ENCODE peak calls at places on chromosomes 13 and 19, in seven cellular contexts. One of them, this sample, is unnamed.

GRCh38 chr19:35695895-35696422 is 8.4 kb upstream of the ZBTB32 start:
- DNase-seq in uterus: no peak
- DNase-seq in caudate nucleus: no peak
- DNase-seq in midbrain: no peak
- DNase-seq in Peyer's patch: no peak
- DNase-seq in astrocyte of the spinal cord: no peak
- DNase-seq in iris pigment epithelial cell: no peak
- DNase-seq in this sample: no peak

GRCh38 chr13:34152996-34153395 is 335.0 kb downstream of the RFC3 start:
- DNase-seq in caudate nucleus: no peak
- DNase-seq in midbrain: no peak
- DNase-seq in Peyer's patch: no peak
- DNase-seq in astrocyte of the spinal cord: no peak
- DNase-seq in iris pigment epithelial cell: no peak
- DNase-seq in uterus: no peak
- DNase-seq in this sample: no peak

GRCh38 chr13:21458457-21458815 is 667 bp downstream of the ZDHHC20 start:
- DNase-seq in astrocyte of the spinal cord: no peak
- DNase-seq in midbrain: no peak
- DNase-seq in Peyer's patch: peak
- DNase-seq in iris pigment epithelial cell: no peak
- DNase-seq in uterus: peak
- DNase-seq in caudate nucleus: peak
- DNase-seq in this sample: peak

GRCh38 chr19:1290699-1291651 is 5.3 kb downstream of the EFNA2 start:
- DNase-seq in astrocyte of the spinal cord: no peak
- DNase-seq in midbrain: no peak
- DNase-seq in iris pigment epithelial cell: no peak
- DNase-seq in Peyer's patch: peak
- DNase-seq in caudate nucleus: no peak
- DNase-seq in uterus: no peak
- DNase-seq in this sample: no peak

GRCh38 chr13:114021464-114022308 is 47.8 kb upstream of the C13orf46 start:
- DNase-seq in iris pigment epithelial cell: no peak
- DNase-seq in caudate nucleus: no peak
- DNase-seq in astrocyte of the spinal cord: no peak
- DNase-seq in midbrain: peak
- DNase-seq in Peyer's patch: no peak
- DNase-seq in uterus: no peak
- DNase-seq in this sample: no peak

GRCh38 chr19:34253711-34254551 is 423 bp upstream of the GARRE1 start:
- DNase-seq in uterus: peak
- DNase-seq in Peyer's patch: peak
- DNase-seq in astrocyte of the spinal cord: peak
- DNase-seq in midbrain: peak
- DNase-seq in caudate nucleus: peak
- DNase-seq in iris pigment epithelial cell: peak
- DNase-seq in this sample: peak

GRCh38 chr19:52541608-52542007 is 14.1 kb downstream of the ZNF808 start:
- DNase-seq in astrocyte of the spinal cord: no peak
- DNase-seq in uterus: no peak
- DNase-seq in iris pigment epithelial cell: no peak
- DNase-seq in caudate nucleus: no peak
- DNase-seq in midbrain: no peak
- DNase-seq in Peyer's patch: no peak
- DNase-seq in this sample: no peak

GRCh38 chr19:40799558-40800338 is 757 bp downstream of the EGLN2 start:
- DNase-seq in uterus: peak
- DNase-seq in caudate nucleus: no peak
- DNase-seq in midbrain: no peak
- DNase-seq in Peyer's patch: no peak
- DNase-seq in iris pigment epithelial cell: no peak
- DNase-seq in astrocyte of the spinal cord: no peak
- DNase-seq in this sample: no peak

GRCh38 chr13:45769072-45769471 is 67.0 kb downstream of the CBY2 start:
- DNase-seq in caudate nucleus: no peak
- DNase-seq in iris pigment epithelial cell: no peak
- DNase-seq in astrocyte of the spinal cord: no peak
- DNase-seq in midbrain: no peak
- DNase-seq in Peyer's patch: no peak
- DNase-seq in uterus: no peak
- DNase-seq in this sample: no peak

GRCh38 chr19:15337202-15337601 is 4.9 kb upstream of the BRD4 start:
- DNase-seq in caudate nucleus: no peak
- DNase-seq in Peyer's patch: no peak
- DNase-seq in astrocyte of the spinal cord: peak
- DNase-seq in iris pigment epithelial cell: peak
- DNase-seq in uterus: no peak
- DNase-seq in midbrain: no peak
- DNase-seq in this sample: no peak

GRCh38 chr19:35154535-35155406 is at the start of gene FXYD5:
- DNase-seq in midbrain: no peak
- DNase-seq in uterus: peak
- DNase-seq in iris pigment epithelial cell: peak
- DNase-seq in Peyer's patch: peak
- DNase-seq in caudate nucleus: no peak
- DNase-seq in astrocyte of the spinal cord: peak
- DNase-seq in this sample: peak

GRCh38 chr19:12065100-12065538 is 588 bp downstream of the ZNF844 start:
- DNase-seq in iris pigment epithelial cell: peak
- DNase-seq in Peyer's patch: no peak
- DNase-seq in astrocyte of the spinal cord: peak
- DNase-seq in uterus: no peak
- DNase-seq in midbrain: peak
- DNase-seq in caudate nucleus: peak
- DNase-seq in this sample: peak

GRCh38 chr19:56712609-56713008 is 41.1 kb upstream of the ZNF835 start:
- DNase-seq in astrocyte of the spinal cord: no peak
- DNase-seq in caudate nucleus: peak
- DNase-seq in Peyer's patch: no peak
- DNase-seq in iris pigment epithelial cell: no peak
- DNase-seq in midbrain: peak
- DNase-seq in uterus: no peak
- DNase-seq in this sample: no peak

GRCh38 chr13:86464193-86464592 is 665.0 kb upstream of the SLITRK6 start:
- DNase-seq in Peyer's patch: no peak
- DNase-seq in midbrain: no peak
- DNase-seq in astrocyte of the spinal cord: peak
- DNase-seq in uterus: no peak
- DNase-seq in iris pigment epithelial cell: no peak
- DNase-seq in caudate nucleus: no peak
- DNase-seq in this sample: peak

GRCh38 chr19:17841371-17841809 is 6.4 kb downstream of the JAK3 start:
- DNase-seq in astrocyte of the spinal cord: no peak
- DNase-seq in iris pigment epithelial cell: no peak
- DNase-seq in midbrain: no peak
- DNase-seq in Peyer's patch: no peak
- DNase-seq in caudate nucleus: no peak
- DNase-seq in uterus: no peak
- DNase-seq in this sample: no peak

GRCh38 chr19:12550951-12551832 is at the start of gene ZNF564:
- DNase-seq in midbrain: peak
- DNase-seq in uterus: peak
- DNase-seq in iris pigment epithelial cell: peak
- DNase-seq in caudate nucleus: peak
- DNase-seq in astrocyte of the spinal cord: peak
- DNase-seq in Peyer's patch: peak
- DNase-seq in this sample: peak

GRCh38 chr19:43718627-43719377 is 2.9 kb downstream of the IRGC start:
- DNase-seq in midbrain: no peak
- DNase-seq in astrocyte of the spinal cord: no peak
- DNase-seq in iris pigment epithelial cell: no peak
- DNase-seq in caudate nucleus: no peak
- DNase-seq in Peyer's patch: no peak
- DNase-seq in uterus: no peak
- DNase-seq in this sample: no peak

GRCh38 chr13:100394005-100394695 is 194.4 kb downstream of the GGACT start:
- DNase-seq in iris pigment epithelial cell: peak
- DNase-seq in astrocyte of the spinal cord: peak
- DNase-seq in caudate nucleus: no peak
- DNase-seq in uterus: peak
- DNase-seq in Peyer's patch: no peak
- DNase-seq in midbrain: no peak
- DNase-seq in this sample: peak

GRCh38 chr19:48713041-48713863 is 6.3 kb downstream of the MAMSTR start:
- DNase-seq in midbrain: no peak
- DNase-seq in uterus: no peak
- DNase-seq in astrocyte of the spinal cord: no peak
- DNase-seq in caudate nucleus: no peak
- DNase-seq in iris pigment epithelial cell: peak
- DNase-seq in Peyer's patch: no peak
- DNase-seq in this sample: peak

GRCh38 chr13:84917252-84917878 is 881.9 kb downstream of the SLITRK6 start:
- DNase-seq in Peyer's patch: no peak
- DNase-seq in astrocyte of the spinal cord: peak
- DNase-seq in iris pigment epithelial cell: peak
- DNase-seq in midbrain: peak
- DNase-seq in caudate nucleus: no peak
- DNase-seq in uterus: no peak
- DNase-seq in this sample: peak

GRCh38 chr13:93169980-93170379 is 56.6 kb upstream of the GPC6 start:
- DNase-seq in midbrain: no peak
- DNase-seq in Peyer's patch: no peak
- DNase-seq in caudate nucleus: no peak
- DNase-seq in uterus: no peak
- DNase-seq in astrocyte of the spinal cord: peak
- DNase-seq in iris pigment epithelial cell: peak
- DNase-seq in this sample: peak

GRCh38 chr13:79782541-79783216 is 301.7 kb downstream of the NDFIP2 start:
- DNase-seq in astrocyte of the spinal cord: peak
- DNase-seq in midbrain: peak
- DNase-seq in caudate nucleus: no peak
- DNase-seq in Peyer's patch: no peak
- DNase-seq in uterus: no peak
- DNase-seq in iris pigment epithelial cell: peak
- DNase-seq in this sample: peak

GRCh38 chr13:95512424-95512823 is 40.1 kb upstream of the CLDN10 start:
- DNase-seq in uterus: no peak
- DNase-seq in caudate nucleus: no peak
- DNase-seq in astrocyte of the spinal cord: no peak
- DNase-seq in Peyer's patch: no peak
- DNase-seq in iris pigment epithelial cell: no peak
- DNase-seq in midbrain: no peak
- DNase-seq in this sample: no peak

GRCh38 chr13:29589234-29589633 is 6.3 kb downstream of the SLC7A1 start:
- DNase-seq in iris pigment epithelial cell: peak
- DNase-seq in Peyer's patch: no peak
- DNase-seq in uterus: no peak
- DNase-seq in astrocyte of the spinal cord: peak
- DNase-seq in caudate nucleus: no peak
- DNase-seq in midbrain: no peak
- DNase-seq in this sample: peak

GRCh38 chr19:17681505-17682125 is 6.5 kb downstream of the UNC13A start:
- DNase-seq in midbrain: no peak
- DNase-seq in astrocyte of the spinal cord: peak
- DNase-seq in caudate nucleus: no peak
- DNase-seq in iris pigment epithelial cell: peak
- DNase-seq in uterus: no peak
- DNase-seq in Peyer's patch: no peak
- DNase-seq in this sample: no peak

GRCh38 chr13:32135655-32136054 is 104.1 kb downstream of the FRY start:
- DNase-seq in Peyer's patch: no peak
- DNase-seq in iris pigment epithelial cell: peak
- DNase-seq in uterus: no peak
- DNase-seq in astrocyte of the spinal cord: peak
- DNase-seq in caudate nucleus: no peak
- DNase-seq in midbrain: no peak
- DNase-seq in this sample: peak

GRCh38 chr13:102798653-102799543 is at the start of the genes BIVM and POGLUT2:
- DNase-seq in caudate nucleus: peak
- DNase-seq in uterus: peak
- DNase-seq in midbrain: peak
- DNase-seq in iris pigment epithelial cell: peak
- DNase-seq in Peyer's patch: peak
- DNase-seq in astrocyte of the spinal cord: peak
- DNase-seq in this sample: peak

GRCh38 chr19:33133438-33134031 is 1.6 kb downstream of the WDR88 start:
- DNase-seq in midbrain: no peak
- DNase-seq in astrocyte of the spinal cord: peak
- DNase-seq in iris pigment epithelial cell: no peak
- DNase-seq in uterus: no peak
- DNase-seq in caudate nucleus: no peak
- DNase-seq in Peyer's patch: no peak
- DNase-seq in this sample: no peak

GRCh38 chr19:51727349-51727880 is 3.6 kb upstream of the HAS1 start:
- DNase-seq in midbrain: no peak
- DNase-seq in uterus: no peak
- DNase-seq in iris pigment epithelial cell: peak
- DNase-seq in caudate nucleus: no peak
- DNase-seq in Peyer's patch: no peak
- DNase-seq in astrocyte of the spinal cord: peak
- DNase-seq in this sample: no peak

GRCh38 chr19:32877323-32877912 is 7.9 kb upstream of the SLC7A9 start:
- DNase-seq in caudate nucleus: no peak
- DNase-seq in Peyer's patch: no peak
- DNase-seq in astrocyte of the spinal cord: no peak
- DNase-seq in uterus: no peak
- DNase-seq in midbrain: no peak
- DNase-seq in iris pigment epithelial cell: no peak
- DNase-seq in this sample: no peak

GRCh38 chr13:35342440-35342839 is 134.0 kb downstream of the MAB21L1 start:
- DNase-seq in Peyer's patch: no peak
- DNase-seq in iris pigment epithelial cell: no peak
- DNase-seq in astrocyte of the spinal cord: no peak
- DNase-seq in uterus: no peak
- DNase-seq in midbrain: no peak
- DNase-seq in caudate nucleus: no peak
- DNase-seq in this sample: no peak

GRCh38 chr19:468587-469256 is 7.9 kb upstream of the SHC2 start:
- DNase-seq in midbrain: no peak
- DNase-seq in uterus: no peak
- DNase-seq in caudate nucleus: no peak
- DNase-seq in Peyer's patch: no peak
- DNase-seq in iris pigment epithelial cell: no peak
- DNase-seq in astrocyte of the spinal cord: no peak
- DNase-seq in this sample: no peak

GRCh38 chr13:44407379-44407778 is 33.8 kb downstream of the SERP2 start:
- DNase-seq in midbrain: no peak
- DNase-seq in iris pigment epithelial cell: no peak
- DNase-seq in caudate nucleus: no peak
- DNase-seq in Peyer's patch: no peak
- DNase-seq in uterus: no peak
- DNase-seq in astrocyte of the spinal cord: no peak
- DNase-seq in this sample: no peak

GRCh38 chr19:29121684-29122083 is 91.3 kb downstream of the UQCRFS1 start:
- DNase-seq in iris pigment epithelial cell: no peak
- DNase-seq in Peyer's patch: no peak
- DNase-seq in uterus: no peak
- DNase-seq in midbrain: peak
- DNase-seq in astrocyte of the spinal cord: no peak
- DNase-seq in caudate nucleus: no peak
- DNase-seq in this sample: peak

GRCh38 chr19:19661675-19662251 is 1.7 kb downstream of the ATP13A1 start:
- DNase-seq in midbrain: no peak
- DNase-seq in caudate nucleus: no peak
- DNase-seq in astrocyte of the spinal cord: no peak
- DNase-seq in uterus: no peak
- DNase-seq in Peyer's patch: peak
- DNase-seq in iris pigment epithelial cell: peak
- DNase-seq in this sample: no peak

GRCh38 chr19:18596752-18597157 is 8.2 kb downstream of the REX1BD start:
- DNase-seq in astrocyte of the spinal cord: no peak
- DNase-seq in iris pigment epithelial cell: peak
- DNase-seq in midbrain: no peak
- DNase-seq in Peyer's patch: peak
- DNase-seq in uterus: peak
- DNase-seq in caudate nucleus: no peak
- DNase-seq in this sample: no peak

GRCh38 chr13:40438999-40439797 is 227.2 kb downstream of the FOXO1 start:
- DNase-seq in midbrain: peak
- DNase-seq in uterus: peak
- DNase-seq in iris pigment epithelial cell: peak
- DNase-seq in Peyer's patch: no peak
- DNase-seq in caudate nucleus: no peak
- DNase-seq in astrocyte of the spinal cord: peak
- DNase-seq in this sample: no peak

GRCh38 chr19:16548956-16549355 is 6.7 kb upstream of the CHERP start:
- DNase-seq in caudate nucleus: no peak
- DNase-seq in astrocyte of the spinal cord: no peak
- DNase-seq in midbrain: no peak
- DNase-seq in Peyer's patch: no peak
- DNase-seq in uterus: no peak
- DNase-seq in iris pigment epithelial cell: no peak
- DNase-seq in this sample: no peak